ENCODE peak calls at places on chromosomes 11 and 22, in six cellular contexts. L, D, F, P, A and X are unnamed samples.

GRCh38 chr11:69156673-69157155 is 979 bp downstream of the SMIM38 start:
- DNase-seq in A (no peak), F (no peak), L (no peak), P (peak; percentile 33), D (no peak), X (no peak)

GRCh38 chr22:42939941-42940653 is 74.9 kb downstream of the PACSIN2 start:
- DNase-seq in F (no peak), L (no peak), D (no peak), A (peak; percentile 71), P (peak; percentile 82), X (no peak)

GRCh38 chr11:46504817-46505613 is 88.8 kb downstream of the AMBRA1 start:
- DNase-seq in P (no peak), L (no peak), A (no peak), D (no peak), F (no peak), X (no peak)

GRCh38 chr11:67483901-67484665 is 1.3 kb downstream of the AIP start:
- DNase-seq in A (peak; percentile 11), D (peak; percentile 24), L (no peak), F (no peak), P (no peak), X (no peak)

GRCh38 chr11:59418151-59418550 is 8.1 kb downstream of the OR5A2 start:
- DNase-seq in F (no peak), D (no peak), L (no peak), P (no peak), A (no peak), X (no peak)

GRCh38 chr22:46066691-46067090 is 83.6 kb upstream of the PPARA start:
- DNase-seq in P (no peak), A (peak; percentile 29), D (no peak), F (peak; percentile 45), L (peak; percentile 24), X (no peak)

GRCh38 chr11:64364435-64364834 is 5.5 kb downstream of the RPS6KA4 start:
- DNase-seq in D (no peak), A (no peak), P (no peak), L (no peak), F (no peak), X (no peak)

GRCh38 chr11:102155676-102156075 is 45.4 kb downstream of the YAP1 start:
- DNase-seq in L (no peak), F (no peak), A (no peak), D (no peak), P (no peak), X (no peak)

GRCh38 chr22:43734370-43735005 is 77.6 kb downstream of the EFCAB6 start:
- DNase-seq in D (no peak), L (no peak), A (no peak), F (no peak), P (no peak), X (no peak)

GRCh38 chr11:576791-577610 is 731 bp downstream of the PHRF1 start:
- DNase-seq in D (no peak), F (no peak), L (no peak), P (no peak), A (no peak), X (no peak)

GRCh38 chr11:573146-573759 is 3.0 kb upstream of the PHRF1 start:
- DNase-seq in D (no peak), F (no peak), A (no peak), L (no peak), P (no peak), X (no peak)

GRCh38 chr11:575996-576756 is at the start of gene PHRF1:
- DNase-seq in F (peak; percentile 99), L (peak; percentile 97), P (peak; percentile 98), A (peak; percentile 97), D (peak; percentile 94), X (peak; percentile 100)

GRCh38 chr11:575324-575995 is 810 bp upstream of the PHRF1 start:
- DNase-seq in A (no peak), L (no peak), D (no peak), P (no peak), F (no peak), X (peak; percentile 83)

DNA sequence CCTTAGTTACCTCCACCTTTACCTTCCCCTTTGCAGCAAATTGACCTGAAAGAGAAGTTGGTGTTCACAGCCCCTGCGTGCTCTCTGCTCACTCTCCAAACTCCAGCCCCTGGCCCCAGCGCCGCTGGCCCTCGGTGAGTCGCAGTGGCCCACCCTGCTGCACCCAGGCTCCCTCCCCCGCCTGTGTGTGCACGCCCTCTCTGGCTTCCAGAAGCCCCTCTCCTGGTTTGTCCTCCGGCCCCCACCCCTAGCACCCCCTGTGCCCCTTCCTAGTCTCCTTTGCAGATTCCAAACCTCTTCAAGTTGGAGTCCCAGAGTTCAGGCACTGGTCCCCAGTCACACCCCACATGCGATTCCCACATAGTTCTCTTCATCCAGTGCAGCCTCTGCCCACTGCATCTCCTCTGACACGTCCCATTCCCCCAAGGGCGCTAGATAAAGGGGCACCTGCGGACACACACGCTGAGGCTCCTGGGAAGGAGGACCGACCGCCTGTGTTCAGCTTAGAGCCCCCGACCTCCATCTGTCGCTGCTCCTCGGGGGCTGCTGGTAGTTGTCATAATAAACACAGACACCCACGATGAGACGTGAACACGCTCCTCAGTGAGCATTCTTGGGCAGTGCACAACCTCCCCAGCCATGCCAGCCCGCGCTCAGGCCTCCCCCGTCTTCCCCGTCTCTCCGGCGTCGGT is 1.5 kb upstream of the PHRF1 start:
- DNase-seq in L (no peak), F (no peak), A (no peak), D (no peak), P (no peak), X (no peak)
- H3K4me3 ChIP-seq in L (peak overlapping the region; percentile 76), F (peak overlapping the region; percentile 95), A (peak overlapping the region; percentile 61), D (peak overlapping the region; percentile 55), P (peak overlapping the region; percentile 79), X (peak overlapping the region; percentile 70)

GRCh38 chr11:17992916-17993315 is 19.9 kb downstream of the SERGEF start:
- DNase-seq in D (no peak), P (no peak), F (no peak), A (no peak), L (no peak), X (no peak)
- H3K27me3 ChIP-seq in D (no peaks in the 10 kb centered on the region), P (no peaks in the 10 kb centered on the region), F (no peaks in the 10 kb centered on the region), A (no peaks in the 10 kb centered on the region), L (no peaks in the 10 kb centered on the region), X (no peaks in the 10 kb centered on the region)

GRCh38 chr11:61739966-61740365 is 12.5 kb upstream of the MYRF start:
- DNase-seq in P (no peak), L (no peak), D (no peak), A (no peak), F (no peak), X (no peak)

GRCh38 chr11:61738776-61739175 is 13.7 kb upstream of the MYRF start:
- DNase-seq in A (no peak), L (no peak), P (no peak), F (no peak), D (no peak), X (no peak)

GRCh38 chr11:61737636-61738386 is 14.6 kb upstream of the MYRF start:
- DNase-seq in L (no peak), P (no peak), A (no peak), D (no peak), F (no peak), X (no peak)

GRCh38 chr11:61737131-61737530 is 15.3 kb upstream of the MYRF start:
- DNase-seq in D (no peak), F (no peak), L (no peak), A (no peak), P (no peak), X (no peak)

GRCh38 chr11:61739413-61739812 is 13.0 kb upstream of the MYRF start:
- DNase-seq in A (no peak), D (no peak), P (no peak), L (no peak), F (no peak), X (no peak)
- H3K4me3 ChIP-seq in A (no peak overlapping the region), D (no peak overlapping the region), P (no peak overlapping the region), L (no peak overlapping the region), F (no peak overlapping the region), X (no peak overlapping the region)

GRCh38 chr22:22609271-22609670 is 35.1 kb upstream of the GGTLC2 start:
- DNase-seq in D (no peak), P (no peak), F (no peak), A (no peak), L (no peak), X (no peak)

GRCh38 chr22:22618448-22618847 is 26.0 kb upstream of the GGTLC2 start:
- DNase-seq in D (no peak), P (no peak), L (no peak), A (no peak), F (no peak), X (no peak)

GRCh38 chr22:22614065-22614464 is 30.3 kb upstream of the GGTLC2 start:
- DNase-seq in A (no peak), P (no peak), D (no peak), L (no peak), F (no peak), X (no peak)

GRCh38 chr22:22616636-22617035 is 27.8 kb upstream of the GGTLC2 start:
- DNase-seq in P (peak; percentile 25), F (no peak), D (no peak), A (no peak), L (no peak), X (no peak)

DNA sequence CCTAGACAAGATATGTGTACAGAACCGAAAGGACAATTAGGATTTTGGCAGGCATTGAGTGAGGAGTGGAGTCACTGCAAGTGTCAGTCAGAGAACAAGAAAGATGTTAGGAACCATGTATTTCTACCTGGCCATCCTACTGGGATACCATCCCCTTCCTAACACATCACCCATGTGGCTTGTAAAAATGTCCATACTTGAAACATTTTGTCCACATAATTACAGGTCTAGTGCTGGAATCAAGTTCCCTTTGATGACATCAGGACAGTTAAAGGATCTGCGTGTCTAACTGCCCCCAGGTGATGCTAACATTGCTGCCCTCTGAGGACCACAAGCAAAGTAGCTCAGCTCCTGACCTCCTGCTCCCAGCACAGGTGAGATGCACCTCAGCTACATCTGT is 31.9 kb upstream of the GGTLC2 start:
- DNase-seq in F (no peak), A (no peak), D (no peak), P (no peak), L (no peak), X (no peak)
- H3K27me3 ChIP-seq in F (peaks cover 11% of the 10 kb centered on the region), A (no peaks in the 10 kb centered on the region), D (no peaks in the 10 kb centered on the region), P (peaks cover 12% of the 10 kb centered on the region), L (no peaks in the 10 kb centered on the region), X (peaks cover 32% of the 10 kb centered on the region)

DNA sequence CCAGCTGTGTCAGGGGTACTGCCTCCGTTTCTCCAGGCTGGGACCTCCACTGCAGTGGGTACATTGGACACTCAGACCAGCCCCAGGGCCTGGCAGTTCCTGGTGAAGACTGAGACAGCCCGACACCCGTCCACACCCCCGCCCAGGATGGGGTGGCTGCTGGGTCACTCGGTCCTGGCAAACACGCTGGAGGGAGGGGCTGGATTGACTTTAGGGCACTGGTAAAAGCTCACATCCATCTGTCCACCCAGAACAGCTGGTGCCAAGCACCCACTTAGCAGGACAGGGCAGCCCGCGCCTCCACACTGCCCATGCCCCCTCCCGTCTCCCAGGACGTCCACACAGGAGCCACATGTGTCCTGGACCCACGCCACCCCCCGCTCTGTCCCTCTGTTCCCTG is 10.7 kb upstream of the TBX1 start:
- DNase-seq in D (no peak), F (no peak), L (no peak), A (no peak), P (no peak), X (no peak)
- H3K4me3 ChIP-seq in D (no peak overlapping the region), F (no peak overlapping the region), L (no peak overlapping the region), A (no peak overlapping the region), P (no peak overlapping the region), X (no peak overlapping the region)